ENCODE peak calls at places on chromosomes 5 and 9, in eight cellular contexts. I is KG1, B is cardiac septum, Q is HTR-8/SVneo, O is cardiac muscle cell, K is germinal center, L is D341Med, V is H1. T is an unnamed sample.

GRCh38 chr5:112221118-112221517 is 198.0 kb downstream of the EPB41L4A start:
- DNase-seq in I (no peak), B (no peak), Q (no peak), O (peak), K (no peak), L (no peak), V (no peak), T (no peak)

GRCh38 chr9:78871086-78871451 is 574.1 kb downstream of the PSAT1 start:
- DNase-seq in I (no peak), B (no peak), Q (no peak), O (peak), K (no peak), L (no peak), V (no peak), T (no peak)

GRCh38 chr5:158451203-158451982 is 592.4 kb upstream of the CLINT1 start:
- DNase-seq in I (no peak), B (no peak), Q (no peak), O (no peak), K (no peak), L (no peak), V (no peak), T (peak)

GRCh38 chr5:117623042-117623815 is 1048.6 kb upstream of the SEMA6A start:
- DNase-seq in I (no peak), B (no peak), Q (no peak), O (peak), K (no peak), L (no peak), V (no peak), T (no peak)

GRCh38 chr5:108818613-108819272 is 71.0 kb downstream of the FER start:
- DNase-seq in I (no peak), B (no peak), Q (peak), O (no peak), K (no peak), L (no peak), V (no peak), T (no peak)

GRCh38 chr9:105647595-105648349 is 14.5 kb upstream of the TAL2 start:
- DNase-seq in I (no peak), B (no peak), Q (no peak), O (no peak), K (no peak), L (no peak), V (peak), T (no peak)

GRCh38 chr9:79360387-79361347 is 211.1 kb upstream of the TLE4 start:
- DNase-seq in I (no peak), B (no peak), Q (no peak), O (no peak), K (no peak), L (no peak), V (peak), T (no peak)

GRCh38 chr5:9924614-9925013 is 294.5 kb upstream of the TAS2R1 start:
- DNase-seq in I (no peak), B (no peak), Q (peak), O (no peak), K (no peak), L (no peak), V (no peak), T (peak)

GRCh38 chr9:115649991-115650472 is 503.6 kb upstream of the PAPPA start:
- DNase-seq in I (no peak), B (peak), Q (no peak), O (no peak), K (no peak), L (no peak), V (no peak), T (peak)

GRCh38 chr5:110726249-110727024 is at the start of gene TMEM232:
- DNase-seq in I (no peak), B (peak), Q (no peak), O (peak), K (peak), L (peak), V (peak), T (peak)